ENCODE peak calls at places on chromosomes 3 and 15, in eight cellular contexts. One of them, this sample, is unnamed.

GRCh38 chr3:22474706-22475470 is 723.9 kb upstream of the ZNF385D start:
- DNase-seq in COR-L47: no peak
- DNase-seq in AG09309: peak
- DNase-seq in left lobe of liver: no peak
- DNase-seq in posterior vena cava: peak
- DNase-seq in HCT116: no peak
- DNase-seq in T-helper 2 cell: no peak
- DNase-seq in EL: peak
- DNase-seq in this sample: no peak

GRCh38 chr15:95687056-95687455 is 643.4 kb upstream of the NR2F2 start:
- DNase-seq in COR-L47: no peak
- DNase-seq in AG09309: no peak
- DNase-seq in left lobe of liver: no peak
- DNase-seq in posterior vena cava: no peak
- DNase-seq in HCT116: no peak
- DNase-seq in T-helper 2 cell: no peak
- DNase-seq in EL: no peak
- DNase-seq in this sample: no peak

GRCh38 chr15:90165659-90166489 is 35.3 kb upstream of the SEMA4B start:
- DNase-seq in COR-L47: peak
- DNase-seq in AG09309: peak
- DNase-seq in left lobe of liver: peak
- DNase-seq in posterior vena cava: peak
- DNase-seq in HCT116: peak
- DNase-seq in T-helper 2 cell: no peak
- DNase-seq in EL: peak
- DNase-seq in this sample: no peak

GRCh38 chr3:129824926-129825541 is 68.5 kb downstream of the TMCC1 start:
- DNase-seq in COR-L47: peak
- DNase-seq in AG09309: no peak
- DNase-seq in left lobe of liver: no peak
- DNase-seq in posterior vena cava: no peak
- DNase-seq in HCT116: peak
- DNase-seq in T-helper 2 cell: peak
- DNase-seq in EL: peak
- DNase-seq in this sample: no peak

GRCh38 chr3:151171145-151171544 is 31.9 kb downstream of the GPR171 start:
- DNase-seq in COR-L47: no peak
- DNase-seq in AG09309: no peak
- DNase-seq in left lobe of liver: no peak
- DNase-seq in posterior vena cava: no peak
- DNase-seq in HCT116: no peak
- DNase-seq in T-helper 2 cell: peak
- DNase-seq in EL: no peak
- DNase-seq in this sample: no peak

GRCh38 chr3:85102774-85103173 is 144.0 kb downstream of the CADM2 start:
- DNase-seq in COR-L47: no peak
- DNase-seq in AG09309: no peak
- DNase-seq in left lobe of liver: no peak
- DNase-seq in posterior vena cava: no peak
- DNase-seq in HCT116: no peak
- DNase-seq in T-helper 2 cell: no peak
- DNase-seq in EL: no peak
- DNase-seq in this sample: no peak

GRCh38 chr3:123089611-123090301 is 22.9 kb downstream of the PDIA5 start:
- DNase-seq in COR-L47: no peak
- DNase-seq in AG09309: no peak
- DNase-seq in left lobe of liver: peak
- DNase-seq in posterior vena cava: peak
- DNase-seq in HCT116: no peak
- DNase-seq in T-helper 2 cell: no peak
- DNase-seq in EL: no peak
- DNase-seq in this sample: no peak

GRCh38 chr3:4835616-4836043 is 143.6 kb upstream of the BHLHE40 start:
- DNase-seq in COR-L47: no peak
- DNase-seq in AG09309: no peak
- DNase-seq in left lobe of liver: no peak
- DNase-seq in posterior vena cava: no peak
- DNase-seq in HCT116: no peak
- DNase-seq in T-helper 2 cell: no peak
- DNase-seq in EL: no peak
- DNase-seq in this sample: no peak

GRCh38 chr15:72382146-72382545 is 6.3 kb upstream of the HEXA start:
- DNase-seq in COR-L47: no peak
- DNase-seq in AG09309: no peak
- DNase-seq in left lobe of liver: no peak
- DNase-seq in posterior vena cava: no peak
- DNase-seq in HCT116: no peak
- DNase-seq in T-helper 2 cell: no peak
- DNase-seq in EL: no peak
- DNase-seq in this sample: no peak

GRCh38 chr15:25182736-25183445 is 228.1 kb downstream of the SNRPN start:
- DNase-seq in COR-L47: no peak
- DNase-seq in AG09309: no peak
- DNase-seq in left lobe of liver: peak
- DNase-seq in posterior vena cava: peak
- DNase-seq in HCT116: no peak
- DNase-seq in T-helper 2 cell: no peak
- DNase-seq in EL: no peak
- DNase-seq in this sample: peak

GRCh38 chr3:127254730-127255129 is 33.1 kb downstream of the PRR20G start:
- DNase-seq in COR-L47: no peak
- DNase-seq in AG09309: no peak
- DNase-seq in left lobe of liver: no peak
- DNase-seq in posterior vena cava: no peak
- DNase-seq in HCT116: peak
- DNase-seq in T-helper 2 cell: no peak
- DNase-seq in EL: peak
- DNase-seq in this sample: no peak

GRCh38 chr3:155963557-155963956 is 93.1 kb downstream of the GMPS start:
- DNase-seq in COR-L47: no peak
- DNase-seq in AG09309: no peak
- DNase-seq in left lobe of liver: no peak
- DNase-seq in posterior vena cava: no peak
- DNase-seq in HCT116: no peak
- DNase-seq in T-helper 2 cell: no peak
- DNase-seq in EL: peak
- DNase-seq in this sample: no peak

GRCh38 chr15:57298204-57298603 is 78.1 kb upstream of the CGNL1 start:
- DNase-seq in COR-L47: no peak
- DNase-seq in AG09309: no peak
- DNase-seq in left lobe of liver: no peak
- DNase-seq in posterior vena cava: no peak
- DNase-seq in HCT116: no peak
- DNase-seq in T-helper 2 cell: no peak
- DNase-seq in EL: no peak
- DNase-seq in this sample: no peak

GRCh38 chr3:177713921-177714900 is 516.9 kb upstream of the TBL1XR1 start:
- DNase-seq in COR-L47: no peak
- DNase-seq in AG09309: no peak
- DNase-seq in left lobe of liver: no peak
- DNase-seq in posterior vena cava: no peak
- DNase-seq in HCT116: no peak
- DNase-seq in T-helper 2 cell: no peak
- DNase-seq in EL: no peak
- DNase-seq in this sample: no peak

GRCh38 chr3:185350841-185351240 is 12.1 kb upstream of the MAP3K13 start:
- DNase-seq in COR-L47: no peak
- DNase-seq in AG09309: no peak
- DNase-seq in left lobe of liver: no peak
- DNase-seq in posterior vena cava: no peak
- DNase-seq in HCT116: no peak
- DNase-seq in T-helper 2 cell: no peak
- DNase-seq in EL: no peak
- DNase-seq in this sample: no peak

GRCh38 chr3:136778865-136779264 is 26.7 kb upstream of the STAG1 start:
- DNase-seq in COR-L47: no peak
- DNase-seq in AG09309: no peak
- DNase-seq in left lobe of liver: no peak
- DNase-seq in posterior vena cava: no peak
- DNase-seq in HCT116: no peak
- DNase-seq in T-helper 2 cell: no peak
- DNase-seq in EL: peak
- DNase-seq in this sample: no peak

GRCh38 chr3:126208182-126208581 is 27.8 kb upstream of the ALDH1L1 start:
- DNase-seq in COR-L47: no peak
- DNase-seq in AG09309: no peak
- DNase-seq in left lobe of liver: no peak
- DNase-seq in posterior vena cava: no peak
- DNase-seq in HCT116: no peak
- DNase-seq in T-helper 2 cell: no peak
- DNase-seq in EL: peak
- DNase-seq in this sample: no peak

GRCh38 chr3:55735976-55736375 is 248.9 kb upstream of the WNT5A start:
- DNase-seq in COR-L47: no peak
- DNase-seq in AG09309: peak
- DNase-seq in left lobe of liver: no peak
- DNase-seq in posterior vena cava: no peak
- DNase-seq in HCT116: no peak
- DNase-seq in T-helper 2 cell: no peak
- DNase-seq in EL: no peak
- DNase-seq in this sample: no peak

GRCh38 chr3:127787556-127787955 is 34.8 kb downstream of the MGLL start:
- DNase-seq in COR-L47: no peak
- DNase-seq in AG09309: no peak
- DNase-seq in left lobe of liver: no peak
- DNase-seq in posterior vena cava: no peak
- DNase-seq in HCT116: no peak
- DNase-seq in T-helper 2 cell: no peak
- DNase-seq in EL: no peak
- DNase-seq in this sample: no peak

GRCh38 chr15:38378162-38378560 is 75.8 kb upstream of the FAM98B start:
- DNase-seq in COR-L47: no peak
- DNase-seq in AG09309: no peak
- DNase-seq in left lobe of liver: no peak
- DNase-seq in posterior vena cava: peak
- DNase-seq in HCT116: no peak
- DNase-seq in T-helper 2 cell: no peak
- DNase-seq in EL: no peak
- DNase-seq in this sample: no peak

GRCh38 chr3:174100744-174101143 is 703.2 kb downstream of the NLGN1 start:
- DNase-seq in COR-L47: no peak
- DNase-seq in AG09309: no peak
- DNase-seq in left lobe of liver: no peak
- DNase-seq in posterior vena cava: no peak
- DNase-seq in HCT116: no peak
- DNase-seq in T-helper 2 cell: no peak
- DNase-seq in EL: no peak
- DNase-seq in this sample: no peak

GRCh38 chr3:36362216-36362615 is 18.1 kb upstream of the STAC start:
- DNase-seq in COR-L47: no peak
- DNase-seq in AG09309: no peak
- DNase-seq in left lobe of liver: no peak
- DNase-seq in posterior vena cava: no peak
- DNase-seq in HCT116: no peak
- DNase-seq in T-helper 2 cell: no peak
- DNase-seq in EL: peak
- DNase-seq in this sample: no peak

This sample was measured in chondrocyte.